ENCODE peak calls at places on chromosomes 7 and 10, in four cellular contexts. One of them, this sample, is unnamed.

GRCh38 chr7:140415361-140415760 is 11.5 kb downstream of the RAB19 start:
- DNase-seq in GM12878: no peak
- DNase-seq in K562: no peak
- DNase-seq in HepG2: no peak
- DNase-seq in this sample: no peak

GRCh38 chr7:96663871-96664445 is 45.7 kb downstream of the SEM1 start:
- DNase-seq in K562: no peak
- DNase-seq in HepG2: no peak
- DNase-seq in GM12878: no peak
- DNase-seq in this sample: no peak

GRCh38 chr10:118102116-118102515 is 55.4 kb upstream of the RAB11FIP2 start:
- DNase-seq in HepG2: no peak
- DNase-seq in K562: no peak
- DNase-seq in GM12878: no peak
- DNase-seq in this sample: no peak

GRCh38 chr10:91462423-91462822 is 52.3 kb downstream of the HECTD2 start:
- DNase-seq in K562: no peak
- DNase-seq in GM12878: no peak
- DNase-seq in HepG2: no peak
- DNase-seq in this sample: no peak

GRCh38 chr10:329361-330099 is 194.3 kb downstream of the ZMYND11 start:
- DNase-seq in K562: peak; percentile 41
- DNase-seq in GM12878: no peak
- DNase-seq in HepG2: peak; percentile 80
- DNase-seq in this sample: peak; percentile 31

GRCh38 chr7:3234851-3235250 is 66.2 kb upstream of the SDK1 start:
- DNase-seq in HepG2: no peak
- DNase-seq in K562: no peak
- DNase-seq in GM12878: no peak
- DNase-seq in this sample: no peak

GRCh38 chr10:61164458-61165160 is 220.6 kb upstream of the RHOBTB1 start:
- DNase-seq in GM12878: no peak
- DNase-seq in K562: no peak
- DNase-seq in HepG2: peak; percentile 12
- DNase-seq in this sample: no peak

GRCh38 chr7:135166338-135166989 is 4.0 kb downstream of the CYREN start:
- DNase-seq in K562: no peak
- DNase-seq in GM12878: no peak
- DNase-seq in HepG2: no peak
- DNase-seq in this sample: no peak

GRCh38 chr10:122420624-122421007 is 33.8 kb upstream of the ARMS2 start:
- DNase-seq in HepG2: no peak
- DNase-seq in GM12878: no peak
- DNase-seq in K562: no peak
- DNase-seq in this sample: no peak

GRCh38 chr7:26367219-26367711 is 75.6 kb downstream of the SNX10 start:
- DNase-seq in K562: no peak
- DNase-seq in HepG2: no peak
- DNase-seq in GM12878: no peak
- DNase-seq in this sample: no peak

GRCh38 chr10:9076066-9076465 is 1021.6 kb downstream of the GATA3 start:
- DNase-seq in K562: no peak
- DNase-seq in HepG2: no peak
- DNase-seq in GM12878: no peak
- DNase-seq in this sample: no peak

GRCh38 chr7:83410989-83411591 is 237.8 kb downstream of the SEMA3E start:
- DNase-seq in HepG2: peak; percentile 28
- DNase-seq in GM12878: no peak
- DNase-seq in K562: peak; percentile 16
- DNase-seq in this sample: no peak

GRCh38 chr7:47258798-47259197 is 323.1 kb downstream of the TNS3 start:
- DNase-seq in HepG2: no peak
- DNase-seq in GM12878: no peak
- DNase-seq in K562: no peak
- DNase-seq in this sample: no peak

GRCh38 chr7:157409753-157410727 is 73.2 kb downstream of the DNAJB6 start:
- DNase-seq in GM12878: no peak
- DNase-seq in K562: no peak
- DNase-seq in HepG2: no peak
- DNase-seq in this sample: no peak

GRCh38 chr10:72058347-72058898 is 29.9 kb downstream of the SPOCK2 start:
- DNase-seq in K562: no peak
- DNase-seq in GM12878: no peak
- DNase-seq in HepG2: no peak
- DNase-seq in this sample: no peak

GRCh38 chr10:81027223-81027622 is 489.5 kb downstream of the SH2D4B start:
- DNase-seq in GM12878: no peak
- DNase-seq in HepG2: no peak
- DNase-seq in K562: no peak
- DNase-seq in this sample: no peak

GRCh38 chr10:1297566-1298301 is 241.5 kb downstream of the WDR37 start:
- DNase-seq in GM12878: no peak
- DNase-seq in K562: no peak
- DNase-seq in HepG2: no peak
- DNase-seq in this sample: peak; percentile 61

GRCh38 chr7:88597941-88598425 is 161.5 kb upstream of the ZNF804B start:
- DNase-seq in HepG2: no peak
- DNase-seq in GM12878: no peak
- DNase-seq in K562: no peak
- DNase-seq in this sample: no peak

GRCh38 chr7:142864980-142865747 is 10.3 kb downstream of the EPHB6 start:
- DNase-seq in GM12878: no peak
- DNase-seq in K562: no peak
- DNase-seq in HepG2: no peak
- DNase-seq in this sample: no peak

DNA sequence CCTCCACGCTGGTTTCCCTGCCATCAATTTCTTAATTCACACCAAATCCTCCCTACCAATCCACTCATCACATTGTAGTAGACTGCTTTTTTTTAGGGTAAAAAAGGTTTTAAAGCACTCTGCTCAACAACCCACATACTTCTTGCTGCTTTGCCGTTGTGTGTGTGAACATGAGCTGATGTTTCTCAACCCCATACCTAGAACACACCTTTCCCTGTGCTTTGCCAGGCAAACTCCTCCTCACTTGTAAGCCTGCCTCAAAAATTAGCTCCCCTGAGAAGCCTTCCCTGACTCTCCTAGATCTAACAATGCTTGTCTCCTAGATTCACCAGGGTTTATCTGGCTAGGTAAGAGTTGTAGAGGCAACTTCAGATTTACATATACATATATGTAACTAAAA is 119.0 kb upstream of the FAM133B start:
- DNase-seq in HepG2: no peak
- DNase-seq in K562: no peak
- DNase-seq in GM12878: no peak
- DNase-seq in this sample: no peak
- TF ChIP-seq CREM in HepG2: no peak
- TF ChIP-seq CREM in K562: no peak
- TF ChIP-seq CREM in GM12878: no peak
- TF ChIP-seq CREM in this sample: no peak

GRCh38 chr10:43209651-43210141 is 57.2 kb downstream of the RASGEF1A start:
- DNase-seq in K562: no peak
- DNase-seq in GM12878: no peak
- DNase-seq in HepG2: no peak
- DNase-seq in this sample: peak; percentile 6

GRCh38 chr10:43210556-43210955 is 56.3 kb downstream of the RASGEF1A start:
- DNase-seq in K562: no peak
- DNase-seq in GM12878: no peak
- DNase-seq in HepG2: no peak
- DNase-seq in this sample: peak; percentile 3

GRCh38 chr10:43212043-43212721 is 54.7 kb downstream of the RASGEF1A start:
- DNase-seq in GM12878: no peak
- DNase-seq in HepG2: no peak
- DNase-seq in K562: no peak
- DNase-seq in this sample: no peak

GRCh38 chr10:43211431-43212042 is 55.3 kb downstream of the RASGEF1A start:
- DNase-seq in GM12878: no peak
- DNase-seq in K562: no peak
- DNase-seq in HepG2: no peak
- DNase-seq in this sample: peak; percentile 8

DNA sequence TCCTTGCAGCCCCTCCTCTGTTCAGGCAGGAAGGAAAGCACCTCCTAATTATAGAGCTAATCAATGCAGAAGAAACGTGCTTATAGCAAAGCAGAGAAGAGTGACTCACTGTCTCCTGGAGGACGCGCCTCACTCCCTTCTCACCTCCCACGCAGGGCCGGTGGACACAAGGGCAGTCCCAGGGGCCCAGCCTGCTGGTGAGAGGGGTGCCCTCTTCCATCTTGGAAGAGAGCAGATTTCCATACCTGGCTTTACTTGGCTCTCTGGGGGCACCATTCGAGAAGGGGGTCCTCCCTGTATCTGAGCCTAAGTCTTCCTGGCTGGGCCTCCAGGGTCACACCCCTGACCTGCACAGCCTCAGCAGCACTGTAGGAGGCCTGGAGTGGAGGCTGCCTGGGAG is 55.8 kb downstream of the RASGEF1A start:
- DNase-seq in HepG2: no peak
- DNase-seq in GM12878: no peak
- DNase-seq in K562: peak; percentile 39
- DNase-seq in this sample: no peak
- TF ChIP-seq CREM in HepG2: no peak
- TF ChIP-seq CREM in GM12878: no peak
- TF ChIP-seq CREM in K562: no peak
- TF ChIP-seq CREM in this sample: no peak

DNA sequence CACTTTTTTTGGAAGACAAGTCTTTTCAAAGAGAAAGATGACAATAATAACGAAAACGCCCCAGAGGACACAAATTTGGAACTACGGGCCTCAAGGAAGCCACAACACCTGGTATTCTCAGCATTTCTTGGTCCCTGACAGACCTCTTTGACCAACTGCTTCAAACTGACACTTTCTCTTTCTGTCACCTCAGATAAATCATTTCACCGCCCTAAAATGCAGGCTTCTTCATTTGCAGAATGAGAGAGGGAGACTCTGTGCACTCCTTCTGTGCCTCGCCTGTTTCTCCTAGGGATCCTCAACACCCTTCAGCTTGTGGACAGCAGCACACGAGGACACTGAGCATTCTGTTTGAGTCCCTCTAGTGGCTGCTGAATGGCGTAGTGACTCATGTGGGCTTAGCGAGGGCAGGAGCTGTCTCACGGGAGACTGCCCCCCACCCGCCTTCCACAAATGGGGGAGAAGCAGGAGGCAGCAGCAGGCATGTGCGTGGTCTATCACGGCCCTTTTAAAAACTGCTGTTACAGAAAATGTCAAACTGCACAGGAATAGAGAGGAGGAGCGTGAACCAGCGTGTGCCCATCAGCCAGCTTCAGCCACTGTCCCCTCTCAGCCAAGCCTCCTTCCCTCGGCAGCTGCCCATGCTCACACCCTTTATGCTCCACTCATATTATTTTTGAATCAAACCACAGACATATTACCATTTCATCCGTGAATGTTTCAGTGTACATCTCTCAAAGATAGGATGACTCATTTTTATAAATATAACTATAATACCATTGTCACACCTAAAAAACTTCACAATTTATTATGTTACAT is 41.4 kb downstream of the GSDME start:
- DNase-seq in HepG2: peak; percentile 21
- DNase-seq in K562: peak; percentile 57
- DNase-seq in GM12878: peak; percentile 61
- DNase-seq in this sample: peak; percentile 53
- TF ChIP-seq CREM in HepG2: no peak
- TF ChIP-seq CREM in K562: peak; percentile 69
- TF ChIP-seq CREM in GM12878: peak; percentile 68
- TF ChIP-seq CREM in this sample: no peak

DNA sequence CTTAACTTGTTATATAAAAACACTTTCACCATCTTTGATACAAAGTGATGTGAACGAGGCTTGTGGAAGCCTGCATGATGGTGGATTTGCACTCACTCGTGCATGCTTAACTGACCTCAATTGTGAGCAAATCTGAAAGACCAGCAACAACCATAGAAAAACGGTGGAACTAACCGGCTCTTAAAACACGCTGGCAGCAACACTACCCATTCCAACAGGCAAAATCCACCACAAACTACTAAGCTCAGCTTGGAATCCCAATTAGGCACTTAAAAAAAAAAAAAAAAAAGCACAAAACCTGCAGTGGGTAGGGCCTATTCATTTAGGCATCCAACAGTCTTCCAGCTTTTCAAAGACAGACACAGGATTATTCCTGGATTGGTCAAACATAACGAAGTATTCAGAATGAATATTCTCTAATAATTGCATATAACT is 1.8 kb downstream of the GDI2 start:
- DNase-seq in GM12878: no peak
- DNase-seq in HepG2: peak; percentile 18
- DNase-seq in K562: no peak
- DNase-seq in this sample: no peak
- TF ChIP-seq CREM in GM12878: no peak
- TF ChIP-seq CREM in HepG2: no peak
- TF ChIP-seq CREM in K562: no peak
- TF ChIP-seq CREM in this sample: no peak

DNA sequence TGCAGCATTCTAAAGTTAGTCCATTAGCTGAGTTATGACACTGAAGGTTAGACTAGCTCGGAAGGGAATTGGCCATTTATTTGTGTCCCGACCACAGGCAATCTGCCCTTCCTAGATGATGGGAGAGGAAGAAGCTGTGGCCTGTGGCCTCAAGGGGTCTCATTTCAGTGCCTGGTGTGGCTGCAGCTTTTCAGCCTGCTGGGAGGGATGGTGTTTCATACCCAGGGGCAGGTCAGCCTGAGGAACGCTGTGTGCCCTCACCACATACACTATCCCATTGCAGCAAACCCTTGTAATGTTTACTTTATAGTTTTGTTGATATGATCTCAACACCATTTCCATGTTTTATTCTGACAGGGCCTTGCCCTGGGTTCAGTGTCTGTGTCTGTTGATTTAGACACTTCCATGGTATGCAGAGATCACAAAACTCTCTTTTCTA is 173.1 kb downstream of the SLC16A9 start:
- DNase-seq in K562: no peak
- DNase-seq in GM12878: no peak
- DNase-seq in HepG2: no peak
- DNase-seq in this sample: no peak
- TF ChIP-seq CREM in K562: no peak
- TF ChIP-seq CREM in GM12878: no peak
- TF ChIP-seq CREM in HepG2: no peak
- TF ChIP-seq CREM in this sample: no peak

DNA sequence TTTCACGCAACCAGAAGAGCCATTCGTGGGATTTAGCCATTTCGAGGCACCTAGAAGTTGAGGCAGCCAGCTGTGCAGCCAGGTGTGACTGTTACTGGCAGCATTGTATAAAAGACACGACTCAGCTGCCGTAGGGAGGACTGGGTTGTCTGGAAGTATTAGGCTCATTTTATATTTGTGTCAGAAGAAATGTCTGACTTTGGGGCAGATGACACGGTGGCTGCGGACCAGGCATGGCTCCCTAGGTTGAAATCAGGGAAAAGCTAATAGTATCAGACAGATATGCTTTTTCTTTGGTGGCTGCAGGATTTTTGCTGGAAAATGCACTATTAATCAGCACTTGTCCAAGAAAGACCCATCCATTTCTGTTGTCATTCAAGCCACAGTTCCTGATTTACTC is 4.2 kb upstream of the DPYSL4 start:
- DNase-seq in K562: no peak
- DNase-seq in GM12878: no peak
- DNase-seq in HepG2: no peak
- DNase-seq in this sample: no peak
- TF ChIP-seq CREM in K562: no peak
- TF ChIP-seq CREM in GM12878: no peak
- TF ChIP-seq CREM in HepG2: no peak
- TF ChIP-seq CREM in this sample: no peak

This sample was measured in WTC11.